ENCODE peak calls at places on chromosomes 11 and 22, in ten cellular contexts. W is spleen, A is lower leg skin, I is tibial artery, K is adrenal gland, D is thoracic aorta, Q is mammary epithelial cell, S is astrocyte of the spinal cord, C is small intestine, M is Caco-2. O is an unnamed sample.
A peak's percentile ranks its signal among the peaks of the same experiment; 100 is the strongest.

GRCh38 chr11:117315285-117316196 is 515 bp downstream of the BACE1 start:
- DNase-seq in W (peak; percentile 80), A (no peak), I (no peak), K (peak; percentile 9), D (no peak), Q (no peak), S (no peak), C (no peak), M (peak; percentile 32), O (no peak)

GRCh38 chr11:20589796-20590195 is 9.6 kb upstream of the SLC6A5 start:
- DNase-seq in W (no peak), A (no peak), I (no peak), K (no peak), D (no peak), Q (no peak), S (no peak), C (no peak), M (no peak), O (no peak)

GRCh38 chr11:126290887-126291286 is 8.0 kb downstream of the TIRAP start:
- DNase-seq in W (no peak), A (no peak), I (no peak), K (no peak), D (no peak), Q (no peak), S (no peak), C (no peak), M (no peak), O (no peak)

GRCh38 chr11:133545199-133545709 is 13.0 kb upstream of the OPCML start:
- DNase-seq in W (no peak), A (no peak), I (no peak), K (no peak), D (no peak), Q (no peak), S (no peak), C (no peak), M (no peak), O (no peak)

GRCh38 chr22:37472418-37473006 is 13.7 kb downstream of the MFNG start:
- DNase-seq in W (no peak), A (no peak), I (no peak), K (peak; percentile 60), D (no peak), Q (no peak), S (no peak), C (peak; percentile 49), M (peak; percentile 69), O (no peak)

GRCh38 chr11:15471709-15472404 is 357.1 kb downstream of the INSC start:
- DNase-seq in W (no peak), A (no peak), I (no peak), K (no peak), D (no peak), Q (no peak), S (no peak), C (no peak), M (no peak), O (no peak)

GRCh38 chr11:60869451-60869825 is 2.1 kb downstream of the ZP1 start:
- DNase-seq in W (peak; percentile 47), A (no peak), I (no peak), K (no peak), D (no peak), Q (no peak), S (no peak), C (no peak), M (no peak), O (no peak)

GRCh38 chr11:1047576-1048156 is 11.1 kb upstream of the MUC6 start:
- DNase-seq in W (peak; percentile 64), A (no peak), I (no peak), K (no peak), D (no peak), Q (no peak), S (no peak), C (no peak), M (no peak), O (no peak)

GRCh38 chr22:37462983-37463382 is 23.2 kb downstream of the MFNG start:
- DNase-seq in W (no peak), A (no peak), I (no peak), K (peak; percentile 48), D (no peak), Q (peak; percentile 31), S (peak; percentile 40), C (peak; percentile 31), M (peak; percentile 66), O (no peak)

GRCh38 chr22:30905696-30906341 is 62.8 kb downstream of the MORC2 start:
- DNase-seq in W (no peak), A (no peak), I (no peak), K (no peak), D (no peak), Q (no peak), S (no peak), C (no peak), M (no peak), O (no peak)

GRCh38 chr22:20632082-20632481 is 124.7 kb downstream of the MED15 start:
- DNase-seq in W (no peak), A (no peak), I (no peak), K (no peak), D (no peak), Q (no peak), S (no peak), C (no peak), M (no peak), O (no peak)

GRCh38 chr11:32902089-32902665 is 9.6 kb downstream of the QSER1 start:
- DNase-seq in W (no peak), A (peak; percentile 21), I (no peak), K (peak; percentile 30), D (no peak), Q (peak; percentile 39), S (no peak), C (no peak), M (no peak), O (no peak)

GRCh38 chr11:32893947-32894827 is 1.6 kb downstream of the QSER1 start:
- DNase-seq in W (no peak), A (peak; percentile 29), I (no peak), K (peak; percentile 46), D (no peak), Q (peak; percentile 88), S (peak; percentile 89), C (peak; percentile 67), M (peak; percentile 61), O (peak; percentile 60)

GRCh38 chr11:32897103-32897502 is 4.5 kb downstream of the QSER1 start:
- DNase-seq in W (no peak), A (no peak), I (no peak), K (no peak), D (no peak), Q (no peak), S (no peak), C (no peak), M (no peak), O (no peak)

GRCh38 chr11:32895471-32895870 is 2.9 kb downstream of the QSER1 start:
- DNase-seq in W (no peak), A (no peak), I (no peak), K (no peak), D (no peak), Q (no peak), S (no peak), C (no peak), M (no peak), O (no peak)

GRCh38 chr11:32899423-32899822 is 6.8 kb downstream of the QSER1 start:
- DNase-seq in W (no peak), A (no peak), I (no peak), K (no peak), D (no peak), Q (no peak), S (no peak), C (no peak), M (no peak), O (no peak)
- H3K4me3 ChIP-seq in W (no peak overlapping the region), A (no peak overlapping the region), I (no peak overlapping the region), K (no peak overlapping the region), D (no peak overlapping the region), Q (no peak overlapping the region), S (no peak overlapping the region), C (no peak overlapping the region), M (no peak overlapping the region), O (no peak overlapping the region)

GRCh38 chr22:18091916-18092526 is 14.2 kb downstream of the PEX26 start:
- DNase-seq in W (no peak), A (peak; percentile 40), I (peak; percentile 42), K (peak; percentile 88), D (no peak), Q (peak; percentile 69), S (peak; percentile 33), C (peak; percentile 95), M (no peak), O (no peak)

GRCh38 chr22:18093661-18094060 is 15.9 kb downstream of the PEX26 start:
- DNase-seq in W (no peak), A (no peak), I (no peak), K (no peak), D (no peak), Q (no peak), S (no peak), C (no peak), M (no peak), O (no peak)

GRCh38 chr22:18090286-18090685 is 12.5 kb downstream of the PEX26 start:
- DNase-seq in W (no peak), A (no peak), I (no peak), K (no peak), D (no peak), Q (no peak), S (no peak), C (no peak), M (no peak), O (no peak)

GRCh38 chr22:18088825-18089568 is 11.2 kb downstream of the PEX26 start:
- DNase-seq in W (no peak), A (no peak), I (no peak), K (peak; percentile 81), D (no peak), Q (no peak), S (no peak), C (no peak), M (no peak), O (no peak)

DNA sequence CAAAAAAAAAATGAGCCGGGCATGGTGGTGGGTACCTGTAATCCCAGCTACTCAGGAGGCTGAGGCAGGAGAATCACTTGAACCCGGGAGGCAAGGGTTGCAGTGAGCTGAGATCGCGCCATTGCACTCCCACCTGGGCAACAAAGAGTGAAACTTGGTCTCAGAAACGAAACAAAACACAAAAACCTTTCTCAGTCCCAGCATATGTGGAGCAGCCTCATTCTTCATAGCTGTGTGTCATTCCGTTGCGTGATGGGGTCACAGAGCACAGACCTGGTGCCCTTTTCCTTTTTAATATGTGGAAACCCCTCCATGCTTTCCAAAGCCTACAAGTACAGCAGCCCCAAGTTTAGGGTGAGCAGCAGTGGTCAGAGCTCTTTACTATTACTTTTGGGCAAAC is 13.7 kb downstream of the PEX26 start:
- DNase-seq in W (no peak), A (no peak), I (no peak), K (peak; percentile 37), D (no peak), Q (no peak), S (no peak), C (no peak), M (no peak), O (no peak)
- H3K4me3 ChIP-seq in W (no peak overlapping the region), A (no peak overlapping the region), I (peak overlapping the region; percentile 32), K (no peak overlapping the region), D (peak overlapping the region; percentile 71), Q (peak overlapping the region; percentile 1), S (no peak overlapping the region), C (peak overlapping the region; percentile 10), M (no peak overlapping the region), O (no peak overlapping the region)

GRCh38 chr22:39658806-39659463 is 88.4 kb downstream of the CACNA1I start:
- DNase-seq in W (no peak), A (no peak), I (no peak), K (no peak), D (no peak), Q (no peak), S (no peak), C (no peak), M (no peak), O (no peak)
- H3K4me3 ChIP-seq in W (no peak overlapping the region), A (no peak overlapping the region), I (no peak overlapping the region), K (no peak overlapping the region), D (no peak overlapping the region), Q (no peak overlapping the region), S (no peak overlapping the region), C (peak overlapping the region; percentile 3), M (no peak overlapping the region), O (no peak overlapping the region)

GRCh38 chr11:13012037-13012693 is 3.0 kb downstream of the RASSF10 start:
- DNase-seq in W (no peak), A (no peak), I (no peak), K (no peak), D (no peak), Q (peak; percentile 17), S (no peak), C (peak; percentile 42), M (no peak), O (no peak)
- H3K4me3 ChIP-seq in W (no peak overlapping the region), A (no peak overlapping the region), I (no peak overlapping the region), K (no peak overlapping the region), D (no peak overlapping the region), Q (peak overlapping the region; percentile 48), S (no peak overlapping the region), C (no peak overlapping the region), M (no peak overlapping the region), O (no peak overlapping the region)